ENCODE peak calls at places on chromosome 2, in seven cellular contexts. One of them, this sample, is unnamed.

GRCh38 chr2:137168564-137168963 is 403.2 kb downstream of the THSD7B start:
- DNase-seq in left ventricle myocardium inferior: no peak
- DNase-seq in endodermal cell: no peak
- DNase-seq in stomach: no peak
- DNase-seq in bronchial epithelial cell: peak
- DNase-seq in dorsolateral prefrontal cortex: no peak
- DNase-seq in HFFc6: peak
- DNase-seq in this sample: peak

GRCh38 chr2:70554338-70554892 is 789 bp upstream of the TGFA start:
- DNase-seq in left ventricle myocardium inferior: no peak
- DNase-seq in endodermal cell: no peak
- DNase-seq in stomach: no peak
- DNase-seq in bronchial epithelial cell: no peak
- DNase-seq in dorsolateral prefrontal cortex: no peak
- DNase-seq in HFFc6: no peak
- DNase-seq in this sample: no peak

GRCh38 chr2:96899084-96899735 is 29.3 kb upstream of the SEMA4C start:
- DNase-seq in left ventricle myocardium inferior: no peak
- DNase-seq in endodermal cell: no peak
- DNase-seq in stomach: no peak
- DNase-seq in bronchial epithelial cell: peak
- DNase-seq in dorsolateral prefrontal cortex: no peak
- DNase-seq in HFFc6: peak
- DNase-seq in this sample: no peak

GRCh38 chr2:119827866-119828507 is 68.3 kb downstream of the PTPN4 start:
- DNase-seq in left ventricle myocardium inferior: no peak
- DNase-seq in endodermal cell: no peak
- DNase-seq in stomach: no peak
- DNase-seq in bronchial epithelial cell: peak
- DNase-seq in dorsolateral prefrontal cortex: no peak
- DNase-seq in HFFc6: peak
- DNase-seq in this sample: peak

GRCh38 chr2:203857656-203858055 is 9.9 kb upstream of the CTLA4 start:
- DNase-seq in left ventricle myocardium inferior: no peak
- DNase-seq in endodermal cell: no peak
- DNase-seq in stomach: no peak
- DNase-seq in bronchial epithelial cell: no peak
- DNase-seq in dorsolateral prefrontal cortex: no peak
- DNase-seq in HFFc6: no peak
- DNase-seq in this sample: peak

GRCh38 chr2:46184794-46185583 is 112.2 kb upstream of the EPAS1 start:
- DNase-seq in left ventricle myocardium inferior: no peak
- DNase-seq in endodermal cell: peak
- DNase-seq in stomach: no peak
- DNase-seq in bronchial epithelial cell: no peak
- DNase-seq in dorsolateral prefrontal cortex: no peak
- DNase-seq in HFFc6: no peak
- DNase-seq in this sample: no peak

GRCh38 chr2:2180446-2180845 is 150.6 kb downstream of the MYT1L start:
- DNase-seq in left ventricle myocardium inferior: no peak
- DNase-seq in endodermal cell: no peak
- DNase-seq in stomach: no peak
- DNase-seq in bronchial epithelial cell: no peak
- DNase-seq in dorsolateral prefrontal cortex: no peak
- DNase-seq in HFFc6: no peak
- DNase-seq in this sample: no peak

GRCh38 chr2:38601463-38602135 is 1.1 kb downstream of the HNRNPLL start:
- DNase-seq in left ventricle myocardium inferior: no peak
- DNase-seq in endodermal cell: no peak
- DNase-seq in stomach: no peak
- DNase-seq in bronchial epithelial cell: no peak
- DNase-seq in dorsolateral prefrontal cortex: peak
- DNase-seq in HFFc6: no peak
- DNase-seq in this sample: peak

GRCh38 chr2:24022324-24022974 is 12.6 kb downstream of the MFSD2B start:
- DNase-seq in left ventricle myocardium inferior: no peak
- DNase-seq in endodermal cell: no peak
- DNase-seq in stomach: no peak
- DNase-seq in bronchial epithelial cell: no peak
- DNase-seq in dorsolateral prefrontal cortex: no peak
- DNase-seq in HFFc6: no peak
- DNase-seq in this sample: no peak

GRCh38 chr2:133314761-133315160 is 253.5 kb downstream of the NCKAP5 start:
- DNase-seq in left ventricle myocardium inferior: no peak
- DNase-seq in endodermal cell: peak
- DNase-seq in stomach: no peak
- DNase-seq in bronchial epithelial cell: no peak
- DNase-seq in dorsolateral prefrontal cortex: no peak
- DNase-seq in HFFc6: no peak
- DNase-seq in this sample: no peak

GRCh38 chr2:222709191-222709891 is 37.9 kb downstream of the MOGAT1 start:
- DNase-seq in left ventricle myocardium inferior: peak
- DNase-seq in endodermal cell: peak
- DNase-seq in stomach: peak
- DNase-seq in bronchial epithelial cell: peak
- DNase-seq in dorsolateral prefrontal cortex: peak
- DNase-seq in HFFc6: peak
- DNase-seq in this sample: peak

GRCh38 chr2:219608399-219608964 is 10.8 kb downstream of the STK11IP start:
- DNase-seq in left ventricle myocardium inferior: no peak
- DNase-seq in endodermal cell: peak
- DNase-seq in stomach: no peak
- DNase-seq in bronchial epithelial cell: no peak
- DNase-seq in dorsolateral prefrontal cortex: no peak
- DNase-seq in HFFc6: no peak
- DNase-seq in this sample: no peak

GRCh38 chr2:60827369-60827768 is 54.0 kb upstream of the REL start:
- DNase-seq in left ventricle myocardium inferior: no peak
- DNase-seq in endodermal cell: no peak
- DNase-seq in stomach: no peak
- DNase-seq in bronchial epithelial cell: no peak
- DNase-seq in dorsolateral prefrontal cortex: no peak
- DNase-seq in HFFc6: no peak
- DNase-seq in this sample: no peak

GRCh38 chr2:98444436-98445166 is at the start of gene INPP4A:
- DNase-seq in left ventricle myocardium inferior: peak
- DNase-seq in endodermal cell: peak
- DNase-seq in stomach: peak
- DNase-seq in bronchial epithelial cell: peak
- DNase-seq in dorsolateral prefrontal cortex: peak
- DNase-seq in HFFc6: peak
- DNase-seq in this sample: peak
- TF ChIP-seq CTCF in left ventricle myocardium inferior: peak
- TF ChIP-seq CTCF in endodermal cell: peak
- TF ChIP-seq CTCF in stomach: no peak
- TF ChIP-seq CTCF in bronchial epithelial cell: peak
- TF ChIP-seq CTCF in dorsolateral prefrontal cortex: peak
- TF ChIP-seq CTCF in HFFc6: peak
- TF ChIP-seq CTCF in this sample: peak

GRCh38 chr2:168180483-168180882 is 66.9 kb downstream of the STK39 start:
- DNase-seq in left ventricle myocardium inferior: no peak
- DNase-seq in endodermal cell: no peak
- DNase-seq in stomach: no peak
- DNase-seq in bronchial epithelial cell: no peak
- DNase-seq in dorsolateral prefrontal cortex: no peak
- DNase-seq in HFFc6: no peak
- DNase-seq in this sample: no peak

GRCh38 chr2:168180914-168181313 is 66.5 kb downstream of the STK39 start:
- DNase-seq in left ventricle myocardium inferior: no peak
- DNase-seq in endodermal cell: no peak
- DNase-seq in stomach: no peak
- DNase-seq in bronchial epithelial cell: no peak
- DNase-seq in dorsolateral prefrontal cortex: no peak
- DNase-seq in HFFc6: no peak
- DNase-seq in this sample: no peak

GRCh38 chr2:168182850-168183249 is 64.5 kb downstream of the STK39 start:
- DNase-seq in left ventricle myocardium inferior: no peak
- DNase-seq in endodermal cell: no peak
- DNase-seq in stomach: no peak
- DNase-seq in bronchial epithelial cell: peak
- DNase-seq in dorsolateral prefrontal cortex: no peak
- DNase-seq in HFFc6: no peak
- DNase-seq in this sample: no peak

GRCh38 chr2:168183308-168183997 is 63.9 kb downstream of the STK39 start:
- DNase-seq in left ventricle myocardium inferior: no peak
- DNase-seq in endodermal cell: no peak
- DNase-seq in stomach: peak
- DNase-seq in bronchial epithelial cell: no peak
- DNase-seq in dorsolateral prefrontal cortex: no peak
- DNase-seq in HFFc6: no peak
- DNase-seq in this sample: no peak

GRCh38 chr2:168181825-168182224 is 65.6 kb downstream of the STK39 start:
- DNase-seq in left ventricle myocardium inferior: no peak
- DNase-seq in endodermal cell: no peak
- DNase-seq in stomach: no peak
- DNase-seq in bronchial epithelial cell: no peak
- DNase-seq in dorsolateral prefrontal cortex: no peak
- DNase-seq in HFFc6: no peak
- DNase-seq in this sample: no peak
- TF ChIP-seq CTCF in left ventricle myocardium inferior: no peak
- TF ChIP-seq CTCF in endodermal cell: no peak
- TF ChIP-seq CTCF in stomach: no peak
- TF ChIP-seq CTCF in bronchial epithelial cell: no peak
- TF ChIP-seq CTCF in dorsolateral prefrontal cortex: no peak
- TF ChIP-seq CTCF in HFFc6: no peak
- TF ChIP-seq CTCF in this sample: no peak

GRCh38 chr2:127511090-127511489 is 15.2 kb downstream of the IWS1 start:
- DNase-seq in left ventricle myocardium inferior: no peak
- DNase-seq in endodermal cell: no peak
- DNase-seq in stomach: no peak
- DNase-seq in bronchial epithelial cell: no peak
- DNase-seq in dorsolateral prefrontal cortex: no peak
- DNase-seq in HFFc6: no peak
- DNase-seq in this sample: no peak
- TF ChIP-seq CTCF in left ventricle myocardium inferior: no peak
- TF ChIP-seq CTCF in endodermal cell: no peak
- TF ChIP-seq CTCF in stomach: no peak
- TF ChIP-seq CTCF in bronchial epithelial cell: no peak
- TF ChIP-seq CTCF in dorsolateral prefrontal cortex: no peak
- TF ChIP-seq CTCF in HFFc6: no peak
- TF ChIP-seq CTCF in this sample: no peak

GRCh38 chr2:20291106-20291564 is 59.5 kb downstream of the PUM2 start:
- DNase-seq in left ventricle myocardium inferior: no peak
- DNase-seq in endodermal cell: peak
- DNase-seq in stomach: peak
- DNase-seq in bronchial epithelial cell: peak
- DNase-seq in dorsolateral prefrontal cortex: no peak
- DNase-seq in HFFc6: peak
- DNase-seq in this sample: peak
- TF ChIP-seq CTCF in left ventricle myocardium inferior: peak
- TF ChIP-seq CTCF in endodermal cell: peak
- TF ChIP-seq CTCF in stomach: peak
- TF ChIP-seq CTCF in bronchial epithelial cell: peak
- TF ChIP-seq CTCF in dorsolateral prefrontal cortex: peak
- TF ChIP-seq CTCF in HFFc6: peak
- TF ChIP-seq CTCF in this sample: peak

GRCh38 chr2:158477202-158477601 is 20.4 kb downstream of the PKP4 start:
- DNase-seq in left ventricle myocardium inferior: no peak
- DNase-seq in endodermal cell: no peak
- DNase-seq in stomach: no peak
- DNase-seq in bronchial epithelial cell: no peak
- DNase-seq in dorsolateral prefrontal cortex: no peak
- DNase-seq in HFFc6: no peak
- DNase-seq in this sample: no peak

GRCh38 chr2:158478237-158478636 is 21.5 kb downstream of the PKP4 start:
- DNase-seq in left ventricle myocardium inferior: no peak
- DNase-seq in endodermal cell: no peak
- DNase-seq in stomach: no peak
- DNase-seq in bronchial epithelial cell: no peak
- DNase-seq in dorsolateral prefrontal cortex: no peak
- DNase-seq in HFFc6: no peak
- DNase-seq in this sample: no peak

GRCh38 chr2:158473719-158474392 is 17.1 kb downstream of the PKP4 start:
- DNase-seq in left ventricle myocardium inferior: no peak
- DNase-seq in endodermal cell: peak
- DNase-seq in stomach: no peak
- DNase-seq in bronchial epithelial cell: no peak
- DNase-seq in dorsolateral prefrontal cortex: no peak
- DNase-seq in HFFc6: no peak
- DNase-seq in this sample: no peak
- TF ChIP-seq CTCF in left ventricle myocardium inferior: no peak
- TF ChIP-seq CTCF in endodermal cell: peak
- TF ChIP-seq CTCF in stomach: no peak
- TF ChIP-seq CTCF in bronchial epithelial cell: no peak
- TF ChIP-seq CTCF in dorsolateral prefrontal cortex: no peak
- TF ChIP-seq CTCF in HFFc6: no peak
- TF ChIP-seq CTCF in this sample: peak